ENCODE peak calls at places on chromosomes 16 and 17, in six cellular contexts. Z is lower leg skin, Q is PC-9, L is AG10803, F is fibroblast of the aortic adventitia, I is tibial artery. C is an unnamed sample.

GRCh38 chr17:39595928-39596327 is 11.8 kb downstream of the NEUROD2 start:
- DNase-seq in Z (no peak), Q (no peak), L (no peak), F (no peak), I (no peak), C (no peak)

GRCh38 chr17:74108126-74108705 is 95.3 kb upstream of the RPL38 start:
- DNase-seq in Z (no peak), Q (no peak), L (no peak), F (no peak), I (no peak), C (no peak)

GRCh38 chr16:77132051-77132618 is 58.9 kb upstream of the MON1B start:
- DNase-seq in Z (no peak), Q (no peak), L (no peak), F (no peak), I (no peak), C (no peak)

GRCh38 chr17:73261617-73261951 is at the start of gene CPSF4L:
- DNase-seq in Z (no peak), Q (no peak), L (no peak), F (no peak), I (no peak), C (no peak)

GRCh38 chr17:60604686-60605334 is 4.8 kb downstream of the PPM1D start:
- DNase-seq in Z (no peak), Q (peak), L (peak), F (peak), I (peak), C (no peak)

GRCh38 chr17:5291683-5292082 is 9.6 kb downstream of the RABEP1 start:
- DNase-seq in Z (no peak), Q (no peak), L (no peak), F (no peak), I (no peak), C (no peak)

GRCh38 chr16:49452108-49452507 is 78.5 kb downstream of the C16orf78 start:
- DNase-seq in Z (no peak), Q (no peak), L (no peak), F (no peak), I (no peak), C (no peak)

GRCh38 chr16:2156025-2156848 is 655 bp downstream of the TRAF7 start:
- DNase-seq in Z (no peak), Q (no peak), L (peak), F (peak), I (no peak), C (no peak)

GRCh38 chr16:12159028-12159427 is 182.5 kb downstream of the SNX29 start:
- DNase-seq in Z (no peak), Q (no peak), L (no peak), F (peak), I (no peak), C (no peak)

GRCh38 chr17:37273419-37274051 is 102.2 kb upstream of the C17orf78 start:
- DNase-seq in Z (no peak), Q (no peak), L (peak), F (peak), I (no peak), C (no peak)

GRCh38 chr17:46917516-46917915 is 5.4 kb upstream of the GOSR2 start:
- DNase-seq in Z (no peak), Q (no peak), L (no peak), F (no peak), I (no peak), C (no peak)

GRCh38 chr16:89606006-89606405 is 7.4 kb upstream of the DPEP1 start:
- DNase-seq in Z (no peak), Q (no peak), L (no peak), F (no peak), I (no peak), C (no peak)

GRCh38 chr16:84749815-84750214 is 50.0 kb downstream of the USP10 start:
- DNase-seq in Z (no peak), Q (no peak), L (no peak), F (no peak), I (no peak), C (no peak)

GRCh38 chr16:80027007-80027965 is 426.7 kb upstream of the MAF start:
- DNase-seq in Z (peak), Q (peak), L (peak), F (no peak), I (peak), C (no peak)

GRCh38 chr16:65917466-65917865 is 449.0 kb upstream of the CDH5 start:
- DNase-seq in Z (no peak), Q (no peak), L (no peak), F (no peak), I (no peak), C (no peak)

GRCh38 chr16:70520612-70521297 is 2.6 kb downstream of the COG4 start:
- DNase-seq in Z (no peak), Q (no peak), L (peak), F (peak), I (no peak), C (no peak)

GRCh38 chr16:74742051-74742481 is 32.6 kb downstream of the FA2H start:
- DNase-seq in Z (no peak), Q (no peak), L (peak), F (peak), I (no peak), C (no peak)

GRCh38 chr17:21394265-21394664 is 18.1 kb downstream of the KCNJ12 start:
- DNase-seq in Z (no peak), Q (no peak), L (peak), F (no peak), I (no peak), C (no peak)

GRCh38 chr17:75844530-75845057 is 390 bp upstream of the UNC13D start:
- DNase-seq in Z (no peak), Q (peak), L (no peak), F (no peak), I (no peak), C (no peak)

GRCh38 chr17:30831257-30831656 is 509 bp upstream of the ATAD5 start:
- DNase-seq in Z (no peak), Q (no peak), L (peak), F (peak), I (no peak), C (no peak)

GRCh38 chr17:28575126-28575795 is 1.4 kb downstream of the ALDOC start:
- DNase-seq in Z (no peak), Q (no peak), L (no peak), F (no peak), I (no peak), C (no peak)
- TF ChIP-seq CTCF in Z (no peak), Q (no peak), L (no peak), F (no peak), I (no peak), C (no peak)

DNA sequence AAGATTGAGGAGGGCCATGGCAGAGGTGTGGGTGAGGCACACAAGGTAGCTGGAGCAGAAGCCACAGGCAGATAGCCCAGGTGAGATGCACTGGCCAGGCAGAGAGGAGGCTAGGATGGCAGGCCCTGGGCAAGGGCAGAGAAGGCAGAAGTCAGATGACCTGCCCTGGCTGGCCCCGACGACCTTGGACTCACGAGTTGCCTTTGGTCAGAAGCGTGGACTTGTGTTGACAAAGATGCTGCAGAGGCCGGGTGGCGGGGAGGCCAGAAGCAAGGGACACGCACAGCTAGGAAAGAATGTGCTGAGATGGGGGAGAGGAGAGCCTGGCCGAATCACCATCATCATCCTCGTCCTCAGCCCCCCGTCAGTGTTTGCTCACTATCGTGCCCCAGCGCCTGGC is 123.7 kb downstream of the RBFOX3 start:
- DNase-seq in Z (no peak), Q (no peak), L (no peak), F (no peak), I (no peak), C (no peak)
- TF ChIP-seq CTCF in Z (no peak), Q (no peak), L (no peak), F (no peak), I (no peak), C (no peak)

GRCh38 chr16:82643936-82644630 is 17.3 kb downstream of the CDH13 start:
- DNase-seq in Z (no peak), Q (no peak), L (no peak), F (no peak), I (no peak), C (no peak)

GRCh38 chr16:82639263-82639662 is 12.5 kb downstream of the CDH13 start:
- DNase-seq in Z (no peak), Q (no peak), L (no peak), F (no peak), I (no peak), C (no peak)

GRCh38 chr16:82639666-82640336 is 13.0 kb downstream of the CDH13 start:
- DNase-seq in Z (no peak), Q (peak), L (peak), F (peak), I (no peak), C (no peak)

GRCh38 chr16:82643136-82643535 is 16.4 kb downstream of the CDH13 start:
- DNase-seq in Z (no peak), Q (no peak), L (no peak), F (no peak), I (no peak), C (no peak)

GRCh38 chr16:82641336-82641984 is 14.7 kb downstream of the CDH13 start:
- DNase-seq in Z (no peak), Q (no peak), L (peak), F (peak), I (no peak), C (no peak)
- TF ChIP-seq CTCF in Z (no peak), Q (no peak), L (peak), F (peak), I (peak), C (no peak)

DNA sequence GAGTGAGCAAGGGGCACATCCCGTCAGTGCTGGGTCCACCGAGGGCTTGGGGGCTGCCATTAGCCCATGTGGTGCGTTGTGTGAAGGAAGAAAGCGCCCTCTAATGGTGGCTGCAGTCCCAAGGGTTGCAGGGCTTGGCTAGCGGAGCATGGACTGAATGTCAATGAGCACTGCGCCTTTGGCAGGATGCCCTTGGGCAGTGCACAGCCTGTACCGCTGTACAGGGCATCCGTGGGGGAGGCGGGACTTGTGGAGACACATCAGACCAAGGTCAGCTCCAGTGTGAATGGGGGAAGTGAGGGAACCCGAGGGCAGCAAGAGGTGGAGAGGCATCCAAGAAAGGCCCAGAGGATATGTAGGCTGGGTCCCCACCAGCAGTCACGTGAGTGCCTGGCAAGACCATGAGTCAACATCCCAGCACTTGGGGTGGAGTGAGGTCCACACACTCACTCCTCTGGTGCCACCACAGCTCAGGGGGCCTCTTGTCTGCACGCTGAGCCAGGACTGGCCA is 75.5 kb upstream of the MED9 start:
- DNase-seq in Z (no peak), Q (peak), L (peak), F (no peak), I (no peak), C (no peak)
- TF ChIP-seq CTCF in Z (no peak), Q (peak), L (no peak), F (no peak), I (no peak), C (no peak)

GRCh38 chr16:66935319-66936011 is at the start of gene CES2:
- DNase-seq in Z (no peak), Q (peak), L (peak), F (peak), I (no peak), C (no peak)

GRCh38 chr16:66932076-66932475 is 2.1 kb downstream of the CIAO2B start:
- DNase-seq in Z (no peak), Q (no peak), L (no peak), F (no peak), I (no peak), C (no peak)

GRCh38 chr16:66933776-66934137 is 445 bp downstream of the CIAO2B start:
- DNase-seq in Z (no peak), Q (no peak), L (no peak), F (no peak), I (no peak), C (no peak)

GRCh38 chr16:66936462-66936861 is 1.1 kb downstream of the CES2 start:
- DNase-seq in Z (no peak), Q (no peak), L (no peak), F (no peak), I (no peak), C (no peak)

GRCh38 chr16:66934138-66934838 is at the start of gene CIAO2B:
- DNase-seq in Z (peak), Q (peak), L (peak), F (peak), I (peak), C (peak)
- TF ChIP-seq CTCF in Z (no peak), Q (no peak), L (no peak), F (no peak), I (no peak), C (no peak)

C was measured in type B pancreatic cell.